ENCODE peak calls at places on chromosomes 16 and 17, in eight cellular contexts. L is cardiac fibroblast; O is NCI-H2081 treated with DMSO at 0.1 percent for 48 hours; E is GM23248; M is amniotic stem cell; D is nephron progenitor cell; Y is astrocyte of the hippocampus; G is activated CD8-positive, alpha-beta memory T cell treated with anti-CD3 and anti-CD28 coated beads, Interleukin-2, amount 50 U/mL, for 4 hours. J is an unnamed sample.

GRCh38 chr16:51825740-51826139 is 674.7 kb upstream of the SALL1 start:
- DNase-seq in L (no peak), G (no peak), M (no peak), E (no peak), O (no peak), D (no peak), Y (no peak), J (no peak)

GRCh38 chr17:30821751-30822723 is 2.5 kb downstream of the CRLF3 start:
- DNase-seq in M (no peak), G (no peak), L (no peak), Y (no peak), O (no peak), D (no peak), E (no peak), J (no peak)

GRCh38 chr16:80940069-80940856 is 66.4 kb downstream of the CMC2 start:
- DNase-seq in G (no peak), E (peak; percentile 18), O (no peak), L (no peak), Y (no peak), D (no peak), M (no peak), J (no peak)

GRCh38 chr17:57016764-57017116 is 38.8 kb downstream of the SCPEP1 start:
- DNase-seq in Y (peak; percentile 68), M (no peak), G (no peak), D (no peak), E (no peak), L (no peak), O (no peak), J (peak; percentile 94)

GRCh38 chr17:72467841-72468653 is 347.2 kb downstream of the SOX9 start:
- DNase-seq in M (no peak), E (peak; percentile 53), D (no peak), Y (peak; percentile 56), L (peak; percentile 81), G (no peak), O (no peak), J (no peak)

GRCh38 chr17:41799366-41799765 is 12.4 kb downstream of the P3H4 start:
- DNase-seq in Y (no peak), O (no peak), D (no peak), E (no peak), M (no peak), G (no peak), L (no peak), J (no peak)

GRCh38 chr16:31874354-31875111 is 926 bp downstream of the ZNF267 start:
- DNase-seq in D (no peak), O (no peak), G (no peak), Y (peak; percentile 58), E (peak; percentile 69), L (peak; percentile 55), M (peak; percentile 25), J (no peak)

GRCh38 chr16:29318037-29318436 is 88.5 kb downstream of the NPIPB11 start:
- DNase-seq in D (no peak), G (no peak), E (no peak), Y (no peak), O (no peak), L (no peak), M (no peak), J (no peak)

GRCh38 chr17:2343421-2343820 is 6.1 kb downstream of the SGSM2 start:
- DNase-seq in E (peak; percentile 8), D (no peak), L (no peak), M (no peak), G (peak; percentile 71), Y (no peak), O (no peak), J (no peak)

GRCh38 chr17:39134878-39135277 is 16.6 kb downstream of the PLXDC1 start:
- DNase-seq in M (no peak), E (peak; percentile 43), L (no peak), D (no peak), G (no peak), O (no peak), Y (peak; percentile 31), J (no peak)

GRCh38 chr17:41860254-41860931 is 4.8 kb downstream of the KLHL11 start:
- DNase-seq in E (no peak), O (no peak), G (no peak), L (no peak), M (no peak), Y (no peak), D (no peak), J (no peak)

GRCh38 chr17:15436399-15437369 is 30.7 kb downstream of the CDRT4 start:
- DNase-seq in M (no peak), E (peak; percentile 37), L (peak; percentile 82), G (peak; percentile 18), O (no peak), Y (no peak), D (no peak), J (no peak)

GRCh38 chr16:27600386-27600785 is 50.4 kb downstream of the KATNIP start:
- DNase-seq in D (no peak), M (no peak), L (no peak), Y (no peak), G (no peak), O (no peak), E (no peak), J (no peak)

GRCh38 chr16:69859105-69859969 is 91.8 kb upstream of the CLEC18A start:
- DNase-seq in L (no peak), M (no peak), Y (peak; percentile 53), D (peak; percentile 29), E (no peak), O (no peak), G (no peak), J (no peak)

GRCh38 chr16:68005786-68006286 is 6.6 kb upstream of the DPEP2 start:
- DNase-seq in Y (no peak), O (no peak), G (peak; percentile 36), L (peak; percentile 37), E (no peak), D (no peak), M (no peak), J (peak; percentile 29)

GRCh38 chr16:3541527-3542152 is 35.6 kb downstream of the NLRC3 start:
- DNase-seq in E (no peak), O (no peak), Y (no peak), L (no peak), D (no peak), M (no peak), G (no peak), J (no peak)

GRCh38 chr16:51268237-51268636 is 117.2 kb upstream of the SALL1 start:
- DNase-seq in M (no peak), D (no peak), O (no peak), L (no peak), G (no peak), Y (peak; percentile 29), E (no peak), J (no peak)

GRCh38 chr17:49901460-49902331 is 53.8 kb upstream of the TAC4 start:
- DNase-seq in M (no peak), Y (peak; percentile 47), D (peak; percentile 57), G (no peak), O (no peak), L (no peak), E (peak; percentile 40), J (no peak)

GRCh38 chr16:88455610-88456355 is 2.7 kb downstream of the ZFPM1 start:
- DNase-seq in Y (peak; percentile 76), E (peak; percentile 36), D (peak; percentile 60), O (no peak), L (peak; percentile 70), G (peak; percentile 76), M (no peak), J (no peak)

GRCh38 chr17:43648916-43649315 is 12.8 kb downstream of the MEOX1 start:
- DNase-seq in D (no peak), G (no peak), Y (no peak), L (no peak), O (no peak), E (no peak), M (no peak), J (no peak)

GRCh38 chr17:63847525-63848249 is 5.2 kb upstream of the SMARCD2 start:
- DNase-seq in L (no peak), G (no peak), O (no peak), E (no peak), Y (no peak), D (no peak), M (no peak), J (no peak)

GRCh38 chr16:74461826-74462225 is 40.5 kb upstream of the CLEC18B start:
- DNase-seq in E (no peak), L (no peak), M (no peak), D (no peak), Y (peak; percentile 80), O (no peak), G (no peak), J (no peak)

GRCh38 chr16:8660841-8661301 is 13.5 kb upstream of the ABAT start:
- DNase-seq in O (no peak), E (peak; percentile 82), M (peak; percentile 34), G (peak; percentile 35), Y (peak; percentile 85), L (peak; percentile 68), D (peak; percentile 77), J (no peak)

GRCh38 chr17:79983456-79983855 is 52.2 kb downstream of the TBC1D16 start:
- DNase-seq in D (no peak), L (no peak), Y (no peak), O (no peak), E (no peak), G (no peak), M (no peak), J (no peak)

GRCh38 chr17:40735016-40735415 is 20.1 kb downstream of the KRT25 start:
- DNase-seq in D (no peak), E (no peak), G (no peak), M (no peak), L (no peak), O (no peak), Y (no peak), J (no peak)

GRCh38 chr17:34236341-34236892 is 18.7 kb upstream of the CCL2 start:
- DNase-seq in G (no peak), O (no peak), M (no peak), E (no peak), D (no peak), Y (no peak), L (no peak), J (no peak)

GRCh38 chr17:51647873-51648272 is 387.5 kb downstream of the UTP18 start:
- DNase-seq in M (no peak), O (no peak), E (peak; percentile 3), D (no peak), L (no peak), G (no peak), Y (peak; percentile 50), J (no peak)

GRCh38 chr16:12060751-12061150 is 84.2 kb downstream of the SNX29 start:
- DNase-seq in O (no peak), Y (no peak), M (no peak), G (no peak), D (no peak), E (no peak), L (no peak), J (no peak)

GRCh38 chr16:75754126-75754525 is 27.8 kb upstream of the CPHXL start:
- DNase-seq in E (no peak), D (no peak), G (no peak), O (no peak), M (no peak), Y (no peak), L (peak; percentile 32), J (no peak)

GRCh38 chr17:29561541-29562517 is 5.0 kb downstream of the ABHD15 start:
- DNase-seq in D (peak; percentile 3), G (peak; percentile 16), E (no peak), Y (no peak), M (no peak), O (no peak), L (peak; percentile 46), J (no peak)

GRCh38 chr16:73043828-73044493 is 4.0 kb downstream of the ZFHX3 start:
- DNase-seq in M (no peak), Y (peak; percentile 58), E (peak; percentile 60), O (no peak), G (no peak), L (no peak), D (no peak), J (no peak)

GRCh38 chr16:27102701-27103575 is 36.2 kb downstream of the C16orf82 start:
- DNase-seq in L (no peak), G (no peak), O (no peak), E (no peak), Y (no peak), M (no peak), D (no peak), J (no peak)

GRCh38 chr17:72152392-72152727 is 31.5 kb downstream of the SOX9 start:
- DNase-seq in D (no peak), L (peak; percentile 71), M (no peak), O (no peak), Y (peak; percentile 65), E (peak; percentile 62), G (no peak), J (no peak)

GRCh38 chr17:61251939-61252865 is 147.4 kb upstream of the TBX2 start:
- DNase-seq in M (no peak), D (no peak), G (no peak), Y (peak; percentile 94), L (peak; percentile 100), E (peak; percentile 86), O (no peak), J (peak; percentile 100)

J was measured in smooth muscle cell of the brain vasculature.